ENCODE peak calls at places on chromosome 4, in seven cellular contexts. K, J, C, O, A, M and Q are unnamed samples.

GRCh38 chr4:124203613-124204284 is 508.8 kb downstream of the ANKRD50 start:
- DNase-seq in K (peak), J (no peak), C (no peak), O (peak), A (no peak), M (no peak), Q (no peak)

GRCh38 chr4:89283226-89283974 is 24.2 kb downstream of the GPRIN3 start:
- DNase-seq in K (no peak), J (peak), C (no peak), O (peak), A (peak), M (no peak), Q (no peak)

GRCh38 chr4:152937535-152938236 is 1.6 kb downstream of the FHDC1 start:
- DNase-seq in K (no peak), J (peak), C (peak), O (peak), A (peak), M (no peak), Q (no peak)

GRCh38 chr4:13866881-13867280 is 239.4 kb upstream of the BOD1L1 start:
- DNase-seq in K (no peak), J (no peak), C (no peak), O (no peak), A (no peak), M (peak), Q (no peak)

GRCh38 chr4:138510053-138510452 is 267.9 kb upstream of the SLC7A11 start:
- DNase-seq in K (no peak), J (no peak), C (no peak), O (no peak), A (no peak), M (no peak), Q (no peak)

GRCh38 chr4:30182786-30183185 is 537.4 kb upstream of the PCDH7 start:
- DNase-seq in K (no peak), J (no peak), C (no peak), O (no peak), A (no peak), M (no peak), Q (no peak)

GRCh38 chr4:156347412-156348075 is 393.9 kb upstream of the CTSO start:
- DNase-seq in K (peak), J (peak), C (no peak), O (peak), A (peak), M (no peak), Q (no peak)

GRCh38 chr4:118296739-118297138 is 56.1 kb downstream of the PRSS12 start:
- DNase-seq in K (no peak), J (no peak), C (no peak), O (no peak), A (no peak), M (no peak), Q (no peak)

GRCh38 chr4:102453827-102454226 is 47.3 kb upstream of the NFKB1 start:
- DNase-seq in K (no peak), J (no peak), C (no peak), O (no peak), A (no peak), M (no peak), Q (no peak)

GRCh38 chr4:73676881-73677323 is 56.7 kb upstream of the RASSF6 start:
- DNase-seq in K (peak), J (peak), C (no peak), O (peak), A (peak), M (no peak), Q (no peak)

GRCh38 chr4:1321486-1321885 is 25.5 kb upstream of the UVSSA start:
- DNase-seq in K (no peak), J (no peak), C (no peak), O (no peak), A (no peak), M (no peak), Q (no peak)

GRCh38 chr4:48578132-48578964 is 88.3 kb downstream of the ZAR1 start:
- DNase-seq in K (peak), J (peak), C (no peak), O (peak), A (peak), M (peak), Q (no peak)

GRCh38 chr4:5892321-5893012 is 419 bp downstream of the CRMP1 start:
- DNase-seq in K (no peak), J (no peak), C (no peak), O (no peak), A (no peak), M (no peak), Q (no peak)

GRCh38 chr4:71126719-71127118 is 133.3 kb downstream of the DCK start:
- DNase-seq in K (no peak), J (peak), C (no peak), O (peak), A (peak), M (no peak), Q (no peak)

DNA sequence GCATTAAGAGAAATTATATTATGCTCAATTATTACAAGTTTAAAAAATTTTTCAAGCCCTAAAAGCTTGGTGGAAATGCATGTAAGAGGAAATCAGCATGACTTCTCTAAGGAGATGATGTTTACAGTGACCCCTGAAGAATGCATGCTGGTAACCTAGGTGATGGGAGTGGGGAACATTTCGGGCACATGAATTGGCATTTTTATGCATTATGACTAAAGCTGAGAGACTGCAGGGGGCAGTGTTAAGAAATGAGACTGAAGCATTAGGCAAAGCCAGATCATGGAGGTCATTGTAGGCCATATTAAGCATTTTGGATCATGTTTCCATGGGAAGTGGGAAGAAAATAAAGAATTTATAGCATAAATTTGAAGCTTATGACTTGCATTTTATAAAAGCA is 421.3 kb downstream of the FAT4 start:
- DNase-seq in K (peak), J (no peak), C (no peak), O (peak), A (no peak), M (no peak), Q (no peak)
- TF ChIP-seq CTCF in K (peak), J (peak), C (no peak), O (peak), A (no peak), M (peak), Q (peak)

DNA sequence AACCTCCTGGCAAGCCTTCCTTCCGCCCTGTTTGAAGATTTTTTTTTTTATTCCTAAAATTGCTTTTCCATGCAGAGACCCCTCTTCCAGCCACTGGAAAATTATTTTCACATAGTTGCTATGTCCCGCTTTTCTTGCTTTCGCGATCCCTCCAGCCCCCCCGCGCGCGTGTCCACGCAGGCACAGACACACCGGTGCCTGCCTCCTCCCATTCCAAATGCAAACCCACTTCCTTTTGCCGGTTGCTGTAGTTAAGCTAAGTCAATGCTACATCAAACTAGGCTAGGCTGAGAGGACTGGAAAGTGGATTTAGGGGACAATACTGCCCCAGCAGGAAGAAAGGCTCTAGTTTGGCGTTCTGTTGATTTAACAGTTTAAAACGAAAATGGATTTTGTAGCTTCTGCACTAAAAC is 111.0 kb downstream of the DHX15 start:
- DNase-seq in K (no peak), J (peak), C (peak), O (peak), A (no peak), M (no peak), Q (no peak)
- TF ChIP-seq CTCF in K (peak), J (no peak), C (peak), O (no peak), A (peak), M (no peak), Q (peak)

DNA sequence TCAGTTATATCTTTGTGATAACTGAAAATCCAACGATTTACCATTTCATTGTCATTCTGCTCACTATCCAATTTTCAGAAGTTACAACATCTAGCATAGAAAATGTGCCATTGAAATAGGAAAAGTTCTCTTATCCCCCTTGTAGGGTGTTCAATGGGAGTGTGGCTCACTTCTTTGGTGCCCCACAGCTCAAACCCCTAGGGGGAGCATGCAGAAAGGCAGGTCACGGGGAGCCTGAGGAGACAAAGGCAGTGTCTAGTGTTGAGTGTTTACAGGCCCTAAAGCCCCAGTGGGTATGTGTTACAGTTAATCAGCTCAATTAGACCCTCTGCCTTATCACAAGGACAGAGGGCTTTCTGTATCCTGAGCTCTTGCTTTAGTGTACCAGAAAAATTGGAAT is 243.4 kb upstream of the GRID2 start:
- DNase-seq in K (no peak), J (no peak), C (no peak), O (no peak), A (no peak), M (no peak), Q (no peak)
- TF ChIP-seq CTCF in K (no peak), J (no peak), C (no peak), O (no peak), A (no peak), M (no peak), Q (no peak)

DNA sequence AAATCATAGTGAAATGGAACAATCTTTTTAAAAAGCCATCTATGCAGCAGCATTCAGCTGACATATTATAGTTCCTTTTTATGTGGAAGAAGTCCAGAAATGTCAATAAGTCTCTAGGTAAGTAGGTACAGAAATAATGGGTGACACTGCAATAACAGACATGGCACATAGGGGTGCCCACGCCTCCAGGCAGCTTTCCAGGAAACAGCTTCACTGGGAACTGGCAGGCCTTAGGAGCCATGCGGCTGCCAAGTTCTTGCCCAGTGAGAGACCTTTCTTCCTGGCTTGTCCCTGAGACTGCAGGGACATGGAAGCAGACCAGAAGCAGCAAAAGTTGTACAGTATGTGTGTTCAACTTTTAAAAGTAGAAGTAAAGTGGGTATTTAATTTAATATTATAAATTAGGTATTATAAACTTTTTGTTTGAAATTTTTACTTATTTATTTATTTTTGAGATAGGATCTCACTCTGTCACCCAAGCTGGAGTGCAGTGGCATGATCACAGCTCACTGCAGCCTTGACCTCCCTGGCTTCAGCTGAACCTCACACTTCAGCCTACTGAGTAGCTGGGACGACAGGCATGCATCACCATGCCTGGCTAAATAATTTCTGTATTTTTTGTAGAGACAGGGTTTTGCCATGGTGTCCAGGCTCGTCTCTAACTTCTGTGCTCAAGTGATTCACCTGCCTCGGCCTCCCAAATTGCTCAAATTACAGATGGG is 12.1 kb upstream of the ETNPPL start:
- DNase-seq in K (no peak), J (no peak), C (no peak), O (no peak), A (no peak), M (no peak), Q (no peak)
- TF ChIP-seq CTCF in K (no peak), J (no peak), C (no peak), O (no peak), A (no peak), M (no peak), Q (no peak)

GRCh38 chr4:37132351-37132989 is 112.1 kb upstream of the NWD2 start:
- DNase-seq in K (no peak), J (no peak), C (no peak), O (no peak), A (no peak), M (no peak), Q (no peak)
- TF ChIP-seq CTCF in K (no peak), J (no peak), C (peak), O (no peak), A (no peak), M (no peak), Q (peak)

GRCh38 chr4:36568575-36568974 is 287.2 kb downstream of the DTHD1 start:
- DNase-seq in K (no peak), J (no peak), C (no peak), O (no peak), A (no peak), M (no peak), Q (no peak)

DNA sequence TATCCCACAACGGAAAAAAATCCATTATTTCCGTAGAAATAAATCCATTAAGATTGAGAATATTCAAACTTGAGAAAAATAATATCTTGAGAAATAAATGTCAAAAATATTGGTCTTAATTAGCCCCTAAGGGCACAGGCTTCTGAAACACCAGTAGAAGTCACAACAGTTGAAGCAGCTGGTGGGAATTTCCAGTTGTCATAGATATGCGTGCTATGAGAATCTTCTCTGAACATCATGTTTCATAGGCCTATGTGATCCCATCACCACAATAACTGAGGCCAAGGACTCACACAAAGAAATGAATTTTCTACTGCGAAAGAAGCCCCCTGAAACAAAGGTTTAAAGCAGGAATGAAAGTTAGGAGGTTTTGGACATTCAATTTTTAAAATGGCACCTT is 292.0 kb downstream of the DTHD1 start:
- DNase-seq in K (no peak), J (no peak), C (no peak), O (no peak), A (no peak), M (no peak), Q (no peak)
- TF ChIP-seq CTCF in K (no peak), J (no peak), C (no peak), O (no peak), A (no peak), M (no peak), Q (no peak)

GRCh38 chr4:130336585-130337217 is 1240.7 kb downstream of the C4orf33 start:
- DNase-seq in K (no peak), J (peak), C (no peak), O (peak), A (peak), M (no peak), Q (no peak)
- TF ChIP-seq CTCF in K (peak), J (peak), C (peak), O (peak), A (peak), M (peak), Q (peak)

GRCh38 chr4:164768516-164768915 is 14.6 kb downstream of the SMIM31 start:
- DNase-seq in K (no peak), J (peak), C (no peak), O (peak), A (no peak), M (no peak), Q (no peak)
- TF ChIP-seq CTCF in K (peak), J (peak), C (peak), O (peak), A (peak), M (peak), Q (peak)

GRCh38 chr4:148441624-148441985 is 609 bp downstream of the NR3C2 start:
- DNase-seq in K (no peak), J (no peak), C (no peak), O (no peak), A (no peak), M (no peak), Q (no peak)
- TF ChIP-seq CTCF in K (no peak), J (no peak), C (no peak), O (no peak), A (no peak), M (no peak), Q (peak)

GRCh38 chr4:91734682-91735081 is 569.1 kb upstream of the GRID2 start:
- DNase-seq in K (no peak), J (no peak), C (no peak), O (peak), A (no peak), M (no peak), Q (no peak)
- TF ChIP-seq CTCF in K (peak), J (peak), C (no peak), O (peak), A (no peak), M (no peak), Q (peak)